ENCODE peak calls at places on chromosomes 12 and 14, in nine cellular contexts. Q is brain microvascular endothelial cell; U is AG09319; P is trophoblast cell; V is GM04504; W is hypothalamus; Y is effector memory CD4-positive, alpha-beta T cell; A is stimulated activated CD4-positive, alpha-beta T cell treated with anti-CD3 and anti-CD28 coated beads, Interleukin-4, amount 100 ng/mL, for 24 hours; R is midbrain. B is an unnamed sample.

GRCh38 chr12:99157946-99158345 is 489.6 kb upstream of the GARIN6 start:
- DNase-seq in Q (no peak), U (no peak), W (no peak), Y (no peak), P (peak), V (no peak), A (no peak), R (no peak), B (peak)

GRCh38 chr12:129665414-129665813 is 238.4 kb downstream of the TMEM132D start:
- DNase-seq in A (no peak), R (no peak), W (no peak), P (no peak), V (no peak), Q (no peak), Y (no peak), U (no peak), B (no peak)

GRCh38 chr14:76950043-76951020 is 78.2 kb downstream of the IRF2BPL start:
- DNase-seq in Y (no peak), A (no peak), U (no peak), R (no peak), V (no peak), Q (no peak), P (peak), W (peak), B (peak)

GRCh38 chr14:64720190-64720589 is 16.0 kb downstream of the PLEKHG3 start:
- DNase-seq in U (no peak), A (no peak), Q (peak), Y (no peak), W (no peak), P (no peak), V (peak), R (no peak), B (peak)

GRCh38 chr12:23757541-23757962 is 191.9 kb downstream of the SOX5 start:
- DNase-seq in P (no peak), Y (no peak), A (no peak), W (no peak), V (no peak), Q (no peak), U (no peak), R (no peak), B (no peak)

GRCh38 chr14:103334644-103335603 is 887 bp downstream of the EIF5 start:
- DNase-seq in V (peak), R (peak), W (peak), Q (peak), Y (peak), U (peak), A (peak), P (peak), B (peak)

GRCh38 chr12:122413516-122414404 is 8.7 kb downstream of the CLIP1 start:
- DNase-seq in R (no peak), P (no peak), Q (no peak), A (no peak), Y (no peak), V (no peak), W (no peak), U (no peak), B (no peak)

GRCh38 chr12:108939594-108939993 is 59.7 kb downstream of the DAO start:
- DNase-seq in A (no peak), V (no peak), W (no peak), U (no peak), R (no peak), P (peak), Y (no peak), Q (peak), B (peak)

GRCh38 chr14:22598099-22598895 is at the start of gene ABHD4:
- DNase-seq in A (peak), Q (peak), P (peak), V (no peak), R (peak), Y (peak), U (peak), W (peak), B (peak)

GRCh38 chr14:105486974-105487448 is 325 bp downstream of the CRIP1 start:
- DNase-seq in Y (peak), P (peak), U (no peak), A (peak), Q (no peak), W (no peak), V (no peak), R (no peak), B (peak)

B was measured in ACHN.